ENCODE peak calls at places on chromosomes 5 and 9, in ten cellular contexts. One of them, this sample, is unnamed. For H3K9me3, the result is how much of the 10 kb centered on the place peaks cover.

GRCh38 chr9:83978992-83979811 is 813 bp downstream of the HNRNPK start:
- DNase-seq in MM.1S: peak
- DNase-seq in left ventricle myocardium inferior: peak
- DNase-seq in pancreas: peak
- DNase-seq in CD8-positive, alpha-beta T cell: peak
- DNase-seq in lower lobe of right lung: peak
- DNase-seq in ascending aorta: peak
- DNase-seq in IMR-90: peak
- DNase-seq in A549: peak
- DNase-seq in ovary: peak
- DNase-seq in this sample: peak

GRCh38 chr9:14447103-14447502 is 133.2 kb upstream of the NFIB start:
- DNase-seq in pancreas: no peak
- DNase-seq in MM.1S: no peak
- DNase-seq in ascending aorta: no peak
- DNase-seq in ovary: no peak
- DNase-seq in lower lobe of right lung: no peak
- DNase-seq in left ventricle myocardium inferior: no peak
- DNase-seq in A549: no peak
- DNase-seq in IMR-90: no peak
- DNase-seq in CD8-positive, alpha-beta T cell: no peak
- DNase-seq in this sample: no peak

GRCh38 chr5:144162686-144163085 is 7.8 kb downstream of the YIPF5 start:
- DNase-seq in ascending aorta: no peak
- DNase-seq in left ventricle myocardium inferior: no peak
- DNase-seq in IMR-90: peak
- DNase-seq in lower lobe of right lung: no peak
- DNase-seq in A549: no peak
- DNase-seq in CD8-positive, alpha-beta T cell: no peak
- DNase-seq in MM.1S: no peak
- DNase-seq in pancreas: no peak
- DNase-seq in ovary: no peak
- DNase-seq in this sample: peak

GRCh38 chr5:75331095-75332090 is 5.6 kb upstream of the HMGCR start:
- DNase-seq in pancreas: no peak
- DNase-seq in left ventricle myocardium inferior: no peak
- DNase-seq in MM.1S: no peak
- DNase-seq in A549: peak
- DNase-seq in ovary: no peak
- DNase-seq in ascending aorta: no peak
- DNase-seq in lower lobe of right lung: no peak
- DNase-seq in IMR-90: no peak
- DNase-seq in CD8-positive, alpha-beta T cell: no peak
- DNase-seq in this sample: no peak

GRCh38 chr5:64166201-64166959 is 737 bp downstream of the RNF180 start:
- DNase-seq in IMR-90: no peak
- DNase-seq in A549: no peak
- DNase-seq in pancreas: no peak
- DNase-seq in MM.1S: no peak
- DNase-seq in CD8-positive, alpha-beta T cell: no peak
- DNase-seq in left ventricle myocardium inferior: no peak
- DNase-seq in lower lobe of right lung: no peak
- DNase-seq in ovary: peak
- DNase-seq in ascending aorta: no peak
- DNase-seq in this sample: peak

GRCh38 chr5:73969195-73970059 is 343.4 kb downstream of the ARHGEF28 start:
- DNase-seq in A549: no peak
- DNase-seq in ascending aorta: no peak
- DNase-seq in pancreas: no peak
- DNase-seq in CD8-positive, alpha-beta T cell: no peak
- DNase-seq in MM.1S: no peak
- DNase-seq in ovary: no peak
- DNase-seq in lower lobe of right lung: no peak
- DNase-seq in IMR-90: no peak
- DNase-seq in left ventricle myocardium inferior: no peak
- DNase-seq in this sample: no peak

GRCh38 chr5:91212336-91213092 is 170.6 kb downstream of the ARRDC3 start:
- DNase-seq in pancreas: no peak
- DNase-seq in lower lobe of right lung: no peak
- DNase-seq in CD8-positive, alpha-beta T cell: no peak
- DNase-seq in left ventricle myocardium inferior: no peak
- DNase-seq in ascending aorta: no peak
- DNase-seq in IMR-90: peak
- DNase-seq in A549: peak
- DNase-seq in MM.1S: no peak
- DNase-seq in ovary: peak
- DNase-seq in this sample: peak

GRCh38 chr9:95373069-95373681 is 55.7 kb upstream of the FANCC start:
- DNase-seq in lower lobe of right lung: no peak
- DNase-seq in A549: no peak
- DNase-seq in left ventricle myocardium inferior: no peak
- DNase-seq in CD8-positive, alpha-beta T cell: no peak
- DNase-seq in MM.1S: no peak
- DNase-seq in ovary: no peak
- DNase-seq in IMR-90: no peak
- DNase-seq in pancreas: no peak
- DNase-seq in ascending aorta: no peak
- DNase-seq in this sample: no peak

GRCh38 chr9:118577121-118577520 is 792.1 kb downstream of the BRINP1 start:
- DNase-seq in IMR-90: no peak
- DNase-seq in lower lobe of right lung: no peak
- DNase-seq in left ventricle myocardium inferior: no peak
- DNase-seq in pancreas: no peak
- DNase-seq in MM.1S: no peak
- DNase-seq in ovary: no peak
- DNase-seq in ascending aorta: no peak
- DNase-seq in A549: peak
- DNase-seq in CD8-positive, alpha-beta T cell: no peak
- DNase-seq in this sample: no peak

GRCh38 chr9:87479801-87480201 is 17.9 kb upstream of the DAPK1 start:
- DNase-seq in lower lobe of right lung: peak
- DNase-seq in ovary: no peak
- DNase-seq in pancreas: no peak
- DNase-seq in left ventricle myocardium inferior: no peak
- DNase-seq in A549: no peak
- DNase-seq in MM.1S: peak
- DNase-seq in IMR-90: no peak
- DNase-seq in CD8-positive, alpha-beta T cell: no peak
- DNase-seq in ascending aorta: peak
- DNase-seq in this sample: peak

DNA sequence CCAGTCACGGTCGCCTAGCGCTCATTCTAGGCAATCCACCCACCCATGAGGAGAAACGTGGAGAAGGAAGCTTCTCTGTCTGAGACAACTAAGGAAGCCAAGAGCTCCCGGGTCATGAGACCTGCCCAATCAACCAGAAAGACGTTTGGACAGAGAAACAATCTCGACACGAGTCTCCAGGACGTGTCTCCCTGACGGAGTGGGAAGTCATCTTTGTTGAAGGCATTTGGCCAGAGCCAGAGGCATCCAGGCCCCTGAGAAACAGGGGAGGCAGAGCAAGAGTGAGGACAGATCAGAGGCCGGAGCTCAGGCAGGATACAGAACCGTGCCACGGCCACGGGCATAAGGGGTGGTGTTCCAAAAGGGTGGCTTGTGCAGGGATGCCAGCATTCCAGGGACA is 479.0 kb downstream of the SPATA31A7 start:
- DNase-seq in CD8-positive, alpha-beta T cell: no peak
- DNase-seq in IMR-90: no peak
- DNase-seq in MM.1S: no peak
- DNase-seq in ascending aorta: no peak
- DNase-seq in ovary: no peak
- DNase-seq in left ventricle myocardium inferior: no peak
- DNase-seq in pancreas: no peak
- DNase-seq in lower lobe of right lung: no peak
- DNase-seq in A549: no peak
- DNase-seq in this sample: no peak
- H3K9me3 ChIP-seq in CD8-positive, alpha-beta T cell: under half
- H3K9me3 ChIP-seq in IMR-90: under half
- H3K9me3 ChIP-seq in MM.1S: under half
- H3K9me3 ChIP-seq in ascending aorta: under half
- H3K9me3 ChIP-seq in ovary: under half
- H3K9me3 ChIP-seq in left ventricle myocardium inferior: under half
- H3K9me3 ChIP-seq in pancreas: under half
- H3K9me3 ChIP-seq in lower lobe of right lung: under half
- H3K9me3 ChIP-seq in A549: under half
- H3K9me3 ChIP-seq in this sample: under half

GRCh38 chr5:56366986-56367385 is 133.9 kb upstream of the ANKRD55 start:
- DNase-seq in left ventricle myocardium inferior: no peak
- DNase-seq in ovary: no peak
- DNase-seq in IMR-90: no peak
- DNase-seq in A549: no peak
- DNase-seq in MM.1S: no peak
- DNase-seq in CD8-positive, alpha-beta T cell: no peak
- DNase-seq in lower lobe of right lung: no peak
- DNase-seq in ascending aorta: no peak
- DNase-seq in pancreas: no peak
- DNase-seq in this sample: no peak

GRCh38 chr5:56369333-56369947 is 136.3 kb upstream of the ANKRD55 start:
- DNase-seq in left ventricle myocardium inferior: no peak
- DNase-seq in IMR-90: no peak
- DNase-seq in CD8-positive, alpha-beta T cell: no peak
- DNase-seq in pancreas: no peak
- DNase-seq in ovary: no peak
- DNase-seq in A549: no peak
- DNase-seq in lower lobe of right lung: no peak
- DNase-seq in ascending aorta: no peak
- DNase-seq in MM.1S: no peak
- DNase-seq in this sample: no peak

DNA sequence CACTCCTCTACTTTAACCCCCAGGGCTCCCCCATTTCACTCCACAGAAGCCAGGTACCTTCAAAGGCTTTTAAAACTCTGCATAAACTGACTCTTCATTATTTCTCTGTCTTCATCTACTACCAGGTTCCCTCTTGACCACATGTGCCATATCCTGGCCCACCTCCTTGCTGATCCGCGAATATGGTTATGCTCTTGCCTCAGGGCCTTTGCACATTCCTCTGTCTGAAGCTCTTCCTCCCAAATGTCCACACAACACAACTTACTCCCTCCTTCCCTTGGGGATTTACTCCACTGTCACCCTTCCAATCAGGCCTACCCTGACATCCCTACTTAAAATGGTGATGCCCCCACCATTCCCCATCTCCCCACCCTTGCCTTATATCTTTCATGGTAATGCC is 134.6 kb upstream of the ANKRD55 start:
- DNase-seq in MM.1S: no peak
- DNase-seq in IMR-90: no peak
- DNase-seq in A549: no peak
- DNase-seq in CD8-positive, alpha-beta T cell: no peak
- DNase-seq in lower lobe of right lung: no peak
- DNase-seq in ovary: no peak
- DNase-seq in left ventricle myocardium inferior: no peak
- DNase-seq in pancreas: no peak
- DNase-seq in ascending aorta: no peak
- DNase-seq in this sample: no peak
- H3K9me3 ChIP-seq in MM.1S: under half
- H3K9me3 ChIP-seq in IMR-90: under half
- H3K9me3 ChIP-seq in A549: under half
- H3K9me3 ChIP-seq in CD8-positive, alpha-beta T cell: under half
- H3K9me3 ChIP-seq in lower lobe of right lung: under half
- H3K9me3 ChIP-seq in ovary: under half
- H3K9me3 ChIP-seq in left ventricle myocardium inferior: under half
- H3K9me3 ChIP-seq in pancreas: under half
- H3K9me3 ChIP-seq in ascending aorta: under half
- H3K9me3 ChIP-seq in this sample: under half

GRCh38 chr5:141374627-141375026 is 936 bp downstream of the PCDHGA6 start:
- DNase-seq in lower lobe of right lung: no peak
- DNase-seq in MM.1S: no peak
- DNase-seq in A549: no peak
- DNase-seq in ascending aorta: no peak
- DNase-seq in ovary: no peak
- DNase-seq in IMR-90: no peak
- DNase-seq in left ventricle myocardium inferior: no peak
- DNase-seq in CD8-positive, alpha-beta T cell: no peak
- DNase-seq in pancreas: no peak
- DNase-seq in this sample: no peak

GRCh38 chr5:141371572-141372475 is 1.8 kb downstream of the PCDHGB3 start:
- DNase-seq in A549: no peak
- DNase-seq in ascending aorta: no peak
- DNase-seq in left ventricle myocardium inferior: no peak
- DNase-seq in ovary: no peak
- DNase-seq in pancreas: no peak
- DNase-seq in MM.1S: no peak
- DNase-seq in IMR-90: no peak
- DNase-seq in CD8-positive, alpha-beta T cell: no peak
- DNase-seq in lower lobe of right lung: no peak
- DNase-seq in this sample: no peak

GRCh38 chr5:141369994-141370848 is at the start of gene PCDHGB3:
- DNase-seq in MM.1S: peak
- DNase-seq in left ventricle myocardium inferior: peak
- DNase-seq in IMR-90: peak
- DNase-seq in pancreas: no peak
- DNase-seq in ovary: no peak
- DNase-seq in lower lobe of right lung: no peak
- DNase-seq in ascending aorta: no peak
- DNase-seq in A549: peak
- DNase-seq in CD8-positive, alpha-beta T cell: peak
- DNase-seq in this sample: peak

DNA sequence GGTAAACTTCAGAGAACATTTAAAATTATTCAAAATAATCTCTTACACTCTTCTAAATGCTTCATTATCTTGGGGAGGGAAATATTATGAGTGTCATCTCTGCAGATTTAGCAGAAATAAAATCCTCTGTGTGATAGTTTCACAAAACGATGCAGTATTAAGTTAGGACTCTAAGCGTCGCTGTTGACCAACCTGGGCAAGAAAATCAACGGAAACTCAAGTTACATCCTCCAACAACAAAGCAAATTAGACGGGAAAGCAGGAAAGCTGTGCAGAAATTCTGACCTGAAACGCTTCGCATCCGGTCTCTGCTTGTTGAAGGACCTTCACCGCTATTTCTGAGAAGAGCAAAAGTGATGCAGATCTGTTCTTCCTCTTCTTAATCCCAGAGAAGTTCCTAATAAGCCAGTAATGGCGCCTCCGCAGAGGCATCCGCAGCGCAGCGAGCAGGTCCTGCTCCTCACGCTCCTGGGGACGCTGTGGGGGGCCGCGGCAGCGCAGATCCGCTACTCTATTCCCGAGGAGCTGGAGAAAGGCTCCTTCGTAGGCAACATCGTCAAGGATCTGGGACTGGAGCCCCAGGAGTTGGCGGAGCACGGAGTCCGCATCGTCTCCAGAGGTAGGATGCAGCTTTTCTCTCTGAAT is at the start of gene PCDHGA6:
- DNase-seq in lower lobe of right lung: no peak
- DNase-seq in left ventricle myocardium inferior: no peak
- DNase-seq in ovary: no peak
- DNase-seq in CD8-positive, alpha-beta T cell: no peak
- DNase-seq in IMR-90: peak
- DNase-seq in A549: no peak
- DNase-seq in ascending aorta: no peak
- DNase-seq in pancreas: no peak
- DNase-seq in MM.1S: peak
- DNase-seq in this sample: peak
- H3K9me3 ChIP-seq in lower lobe of right lung: half or more
- H3K9me3 ChIP-seq in left ventricle myocardium inferior: half or more
- H3K9me3 ChIP-seq in ovary: half or more
- H3K9me3 ChIP-seq in CD8-positive, alpha-beta T cell: under half
- H3K9me3 ChIP-seq in IMR-90: half or more
- H3K9me3 ChIP-seq in A549: half or more
- H3K9me3 ChIP-seq in ascending aorta: half or more
- H3K9me3 ChIP-seq in pancreas: under half
- H3K9me3 ChIP-seq in MM.1S: under half
- H3K9me3 ChIP-seq in this sample: under half

GRCh38 chr9:126365780-126366179 is 39.2 kb downstream of the MVB12B start:
- DNase-seq in A549: no peak
- DNase-seq in ovary: no peak
- DNase-seq in ascending aorta: no peak
- DNase-seq in CD8-positive, alpha-beta T cell: no peak
- DNase-seq in left ventricle myocardium inferior: no peak
- DNase-seq in lower lobe of right lung: no peak
- DNase-seq in IMR-90: no peak
- DNase-seq in MM.1S: no peak
- DNase-seq in pancreas: no peak
- DNase-seq in this sample: no peak
- H3K9me3 ChIP-seq in A549: under half
- H3K9me3 ChIP-seq in ovary: under half
- H3K9me3 ChIP-seq in ascending aorta: under half
- H3K9me3 ChIP-seq in CD8-positive, alpha-beta T cell: under half
- H3K9me3 ChIP-seq in left ventricle myocardium inferior: under half
- H3K9me3 ChIP-seq in lower lobe of right lung: under half
- H3K9me3 ChIP-seq in IMR-90: under half
- H3K9me3 ChIP-seq in MM.1S: under half
- H3K9me3 ChIP-seq in pancreas: under half
- H3K9me3 ChIP-seq in this sample: under half